ENCODE peak calls at places on chromosomes 7 and 10, in eight cellular contexts. A, S, P, N, J, Y, M and D are unnamed samples.
A peak's percentile ranks its signal among the peaks of the same experiment; 100 is the strongest.

GRCh38 chr10:14173706-14174594 is 156.8 kb downstream of the FRMD4A start:
- DNase-seq in A (no peak), S (no peak), P (no peak), N (no peak), J (no peak), Y (no peak), M (no peak), D (peak; percentile 45)

GRCh38 chr10:34743804-34744203 is 71.3 kb downstream of the PARD3 start:
- DNase-seq in A (no peak), S (peak; percentile 71), P (no peak), N (no peak), J (no peak), Y (peak; percentile 68), M (no peak), D (no peak)

GRCh38 chr7:69598081-69598486 is at the start of gene AUTS2:
- DNase-seq in A (peak; percentile 72), S (peak; percentile 87), P (peak; percentile 80), N (peak; percentile 98), J (peak; percentile 90), Y (peak; percentile 89), M (peak; percentile 29), D (peak; percentile 92)

GRCh38 chr10:3761111-3761686 is 23.8 kb downstream of the KLF6 start:
- DNase-seq in A (no peak), S (no peak), P (no peak), N (no peak), J (no peak), Y (no peak), M (no peak), D (no peak)

GRCh38 chr7:30726296-30727006 is 25.5 kb upstream of the INMT start:
- DNase-seq in A (no peak), S (no peak), P (no peak), N (peak; percentile 27), J (no peak), Y (no peak), M (no peak), D (no peak)

GRCh38 chr10:123474700-123475099 is 191.5 kb upstream of the GPR26 start:
- DNase-seq in A (no peak), S (no peak), P (no peak), N (no peak), J (no peak), Y (no peak), M (no peak), D (peak; percentile 67)

GRCh38 chr10:126950401-126951105 is 45.3 kb downstream of the DOCK1 start:
- DNase-seq in A (no peak), S (no peak), P (no peak), N (no peak), J (no peak), Y (no peak), M (no peak), D (no peak)

GRCh38 chr7:72336887-72337821 is 75.0 kb downstream of the CALN1 start:
- DNase-seq in A (no peak), S (no peak), P (no peak), N (no peak), J (no peak), Y (peak; percentile 38), M (no peak), D (peak; percentile 54)

GRCh38 chr7:22694597-22695207 is 32.3 kb upstream of the IL6 start:
- DNase-seq in A (no peak), S (no peak), P (no peak), N (no peak), J (no peak), Y (no peak), M (no peak), D (no peak)

GRCh38 chr7:55066938-55067337 is 48.1 kb downstream of the EGFR start:
- DNase-seq in A (no peak), S (no peak), P (no peak), N (no peak), J (no peak), Y (no peak), M (no peak), D (no peak)

GRCh38 chr7:135486258-135486657 is 23.6 kb downstream of the CNOT4 start:
- DNase-seq in A (no peak), S (peak; percentile 73), P (no peak), N (no peak), J (no peak), Y (no peak), M (no peak), D (no peak)

GRCh38 chr10:119643306-119644214 is 7.6 kb upstream of the BAG3 start:
- DNase-seq in A (no peak), S (peak; percentile 86), P (no peak), N (no peak), J (no peak), Y (no peak), M (peak; percentile 52), D (no peak)

GRCh38 chr7:43303740-43304241 is 191.3 kb downstream of the HECW1 start:
- DNase-seq in A (no peak), S (no peak), P (no peak), N (no peak), J (no peak), Y (no peak), M (no peak), D (no peak)

GRCh38 chr7:143318661-143319060 is 2.8 kb downstream of the CLCN1 start:
- DNase-seq in A (no peak), S (peak; percentile 70), P (no peak), N (peak; percentile 60), J (no peak), Y (peak; percentile 54), M (no peak), D (no peak)

GRCh38 chr7:98289333-98289875 is 7.9 kb downstream of the BRI3 start:
- DNase-seq in A (no peak), S (no peak), P (no peak), N (no peak), J (no peak), Y (no peak), M (no peak), D (no peak)

GRCh38 chr10:83682399-83682798 is 456.9 kb upstream of the GHITM start:
- DNase-seq in A (no peak), S (no peak), P (no peak), N (no peak), J (no peak), Y (no peak), M (no peak), D (no peak)

GRCh38 chr10:83680470-83680891 is 458.8 kb upstream of the GHITM start:
- DNase-seq in A (no peak), S (no peak), P (no peak), N (no peak), J (no peak), Y (no peak), M (no peak), D (no peak)

GRCh38 chr10:83678850-83679249 is 460.5 kb upstream of the GHITM start:
- DNase-seq in A (no peak), S (no peak), P (no peak), N (no peak), J (no peak), Y (no peak), M (no peak), D (no peak)

DNA sequence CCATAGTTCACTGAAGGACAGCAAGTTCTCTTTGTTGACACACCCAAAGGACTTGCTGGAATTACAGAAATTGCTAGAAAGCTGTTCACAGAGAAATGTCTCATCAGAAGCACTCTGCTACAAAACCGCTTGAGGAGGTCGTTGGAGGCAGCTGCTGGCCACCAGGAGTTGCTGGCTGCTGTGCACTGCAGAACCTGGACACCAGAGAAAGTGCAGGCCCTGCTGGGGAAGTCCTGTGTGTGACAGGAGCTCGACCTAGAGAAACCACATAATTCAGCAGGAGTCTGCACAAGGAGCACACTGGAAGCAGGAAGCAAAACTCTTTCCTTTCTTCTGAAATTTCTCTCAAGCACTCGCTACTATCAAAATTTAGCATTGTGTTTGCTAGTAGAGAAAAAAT is 461.5 kb upstream of the GHITM start:
- DNase-seq in A (no peak), S (no peak), P (no peak), N (peak; percentile 5), J (no peak), Y (no peak), M (no peak), D (no peak)
- TF ChIP-seq CTCF in A (no peak), S (no peak), P (no peak), N (no peak), J (no peak), Y (no peak), M (no peak), D (no peak)

DNA sequence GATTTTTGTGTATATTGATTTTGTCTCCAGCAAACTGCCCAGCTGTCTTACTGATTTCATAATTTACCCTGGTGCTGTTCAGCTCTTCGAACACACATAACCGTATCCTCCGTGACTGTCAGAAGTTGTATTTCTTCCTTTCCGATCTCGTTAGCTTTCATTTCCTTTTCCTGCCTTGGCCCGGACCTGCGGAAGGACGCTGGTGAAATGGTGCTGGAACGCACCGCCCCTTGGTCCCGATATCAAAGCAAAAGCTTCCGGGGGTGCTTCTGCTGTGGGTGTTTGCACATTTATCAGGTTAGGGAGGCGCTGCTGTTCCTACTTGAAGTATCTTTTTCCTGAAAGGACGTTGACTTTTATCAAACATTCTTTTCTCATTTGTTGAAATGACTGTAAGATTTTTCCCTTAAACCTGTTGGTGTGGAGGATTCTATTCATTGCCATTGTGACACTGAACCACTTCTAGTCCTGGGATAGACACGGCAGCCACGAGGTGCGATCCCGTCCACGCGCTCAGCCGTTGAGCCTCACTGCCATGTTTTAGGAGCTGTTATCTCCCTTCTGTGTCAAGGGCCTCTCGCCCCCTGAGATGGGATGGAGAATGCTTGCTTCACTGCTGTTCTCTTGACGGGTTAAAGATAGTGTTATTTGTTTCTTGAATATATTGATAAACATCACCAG is 72.6 kb downstream of the FOXL3 start:
- DNase-seq in A (peak; percentile 60), S (peak; percentile 13), P (no peak), N (peak; percentile 35), J (no peak), Y (no peak), M (no peak), D (peak; percentile 2)
- TF ChIP-seq CTCF in A (no peak), S (no peak), P (no peak), N (no peak), J (no peak), Y (no peak), M (no peak), D (no peak)

GRCh38 chr10:111990734-111991133 is 192.8 kb downstream of the GPAM start:
- DNase-seq in A (no peak), S (no peak), P (no peak), N (no peak), J (no peak), Y (no peak), M (no peak), D (no peak)
- TF ChIP-seq CTCF in A (no peak), S (no peak), P (no peak), N (no peak), J (peak; percentile 20), Y (no peak), M (no peak), D (peak; percentile 29)

DNA sequence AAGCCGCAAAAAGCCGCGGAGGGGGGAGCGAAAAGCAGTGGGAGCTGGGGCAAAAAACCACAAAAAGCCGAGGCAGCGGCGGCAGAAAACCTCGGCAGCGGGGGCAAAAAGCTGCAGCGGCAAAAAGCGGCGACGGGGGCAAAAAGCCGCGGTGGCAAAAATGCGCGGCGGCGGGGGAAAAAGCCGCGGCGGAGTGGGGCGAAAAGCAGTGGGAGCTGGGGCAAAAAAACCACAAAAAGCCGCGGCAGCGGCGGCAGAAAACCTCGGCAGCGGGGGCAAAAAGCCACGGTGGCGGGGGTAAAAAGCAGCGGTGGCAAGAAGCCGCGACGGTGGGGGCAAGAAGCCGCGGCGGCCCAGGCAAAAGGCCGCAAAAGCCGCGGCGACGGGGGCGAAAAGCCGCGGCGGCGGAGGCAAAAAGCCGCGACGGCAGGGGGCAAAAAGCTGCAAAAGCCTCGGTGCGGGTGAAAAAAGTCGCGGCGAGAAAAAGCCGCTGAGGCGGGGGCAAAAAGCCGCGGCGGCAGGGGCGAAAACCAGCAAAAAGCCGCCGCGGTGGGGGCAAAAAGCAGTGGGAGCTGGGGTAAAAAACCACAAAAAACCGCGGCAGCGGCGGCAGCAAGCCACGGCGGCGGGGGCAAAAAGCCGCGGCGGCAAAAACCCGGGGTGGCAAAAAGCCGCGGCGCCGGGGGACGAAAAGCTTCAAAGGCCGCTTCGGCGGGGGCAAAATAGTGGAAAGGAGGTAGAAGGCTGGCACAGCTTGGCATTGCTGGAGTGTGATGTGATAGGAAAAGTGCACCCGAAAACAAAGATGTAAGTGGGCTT is 135.9 kb downstream of the ZNF92 start:
- DNase-seq in A (peak; percentile 37), S (no peak), P (no peak), N (peak; percentile 38), J (no peak), Y (no peak), M (no peak), D (peak; percentile 17)
- TF ChIP-seq CTCF in A (no peak), S (no peak), P (no peak), N (no peak), J (no peak), Y (no peak), M (no peak), D (no peak)